ENCODE peak calls at places on chromosomes 16 and 17, in ten cellular contexts. G is esophagus squamous epithelium, C is adrenal gland, I is esophagus muscularis mucosa, O is stomach, W is uterus, K is prostate gland, H is upper lobe of left lung, Z is ovary, F is heart left ventricle. U is an unnamed sample.

GRCh38 chr16:49932943-49933342 is 77.0 kb upstream of the ZNF423 start:
- DNase-seq in C (no peak), W (peak; percentile 35), O (no peak), H (no peak), F (peak; percentile 30), K (no peak), I (no peak), G (no peak), Z (peak; percentile 37), U (peak; percentile 60)

GRCh38 chr17:54968954-54969400 is 412 bp downstream of the STXBP4 start:
- DNase-seq in Z (no peak), F (no peak), O (no peak), I (no peak), G (no peak), W (no peak), K (peak; percentile 24), C (peak; percentile 52), H (no peak), U (peak; percentile 70)

GRCh38 chr17:39485555-39485954 is 24.3 kb downstream of the CDK12 start:
- DNase-seq in F (no peak), G (no peak), K (no peak), W (no peak), Z (no peak), O (no peak), H (no peak), I (no peak), C (no peak), U (no peak)

GRCh38 chr17:14434506-14434905 is 133.6 kb downstream of the HS3ST3B1 start:
- DNase-seq in C (no peak), K (no peak), F (no peak), G (no peak), I (no peak), Z (no peak), O (no peak), H (no peak), W (no peak), U (no peak)

GRCh38 chr16:74954763-74955162 is 30.2 kb downstream of the WDR59 start:
- DNase-seq in I (no peak), H (no peak), K (no peak), W (no peak), O (no peak), F (no peak), C (no peak), G (no peak), Z (no peak), U (no peak)

GRCh38 chr17:21368545-21369246 is 7.5 kb upstream of the KCNJ12 start:
- DNase-seq in O (no peak), H (no peak), C (no peak), F (no peak), Z (no peak), I (no peak), G (no peak), W (no peak), K (no peak), U (no peak)

GRCh38 chr16:79838860-79839259 is 238.3 kb upstream of the MAF start:
- DNase-seq in H (no peak), W (peak; percentile 71), I (no peak), Z (peak; percentile 52), C (no peak), O (no peak), K (no peak), F (no peak), G (no peak), U (no peak)

GRCh38 chr17:43438626-43439529 is 40.1 kb downstream of the ARL4D start:
- DNase-seq in Z (peak; percentile 19), H (no peak), O (no peak), C (no peak), G (no peak), W (no peak), K (no peak), F (no peak), I (no peak), U (no peak)

GRCh38 chr16:87844809-87845208 is 24.5 kb downstream of the SLC7A5 start:
- DNase-seq in F (no peak), O (no peak), C (no peak), H (no peak), K (no peak), I (no peak), G (no peak), Z (no peak), W (no peak), U (peak; percentile 59)
- H3K4me1 ChIP-seq in F (no peaks in the 10 kb centered on the region), O (peaks cover 70% of the 10 kb centered on the region), C (no peaks in the 10 kb centered on the region), H (peaks cover 4% of the 10 kb centered on the region), K (no peaks in the 10 kb centered on the region), I (peaks cover 12% of the 10 kb centered on the region), G (peaks cover 19% of the 10 kb centered on the region), Z (no peaks in the 10 kb centered on the region), W (no peaks in the 10 kb centered on the region), U (peaks cover 28% of the 10 kb centered on the region)

DNA sequence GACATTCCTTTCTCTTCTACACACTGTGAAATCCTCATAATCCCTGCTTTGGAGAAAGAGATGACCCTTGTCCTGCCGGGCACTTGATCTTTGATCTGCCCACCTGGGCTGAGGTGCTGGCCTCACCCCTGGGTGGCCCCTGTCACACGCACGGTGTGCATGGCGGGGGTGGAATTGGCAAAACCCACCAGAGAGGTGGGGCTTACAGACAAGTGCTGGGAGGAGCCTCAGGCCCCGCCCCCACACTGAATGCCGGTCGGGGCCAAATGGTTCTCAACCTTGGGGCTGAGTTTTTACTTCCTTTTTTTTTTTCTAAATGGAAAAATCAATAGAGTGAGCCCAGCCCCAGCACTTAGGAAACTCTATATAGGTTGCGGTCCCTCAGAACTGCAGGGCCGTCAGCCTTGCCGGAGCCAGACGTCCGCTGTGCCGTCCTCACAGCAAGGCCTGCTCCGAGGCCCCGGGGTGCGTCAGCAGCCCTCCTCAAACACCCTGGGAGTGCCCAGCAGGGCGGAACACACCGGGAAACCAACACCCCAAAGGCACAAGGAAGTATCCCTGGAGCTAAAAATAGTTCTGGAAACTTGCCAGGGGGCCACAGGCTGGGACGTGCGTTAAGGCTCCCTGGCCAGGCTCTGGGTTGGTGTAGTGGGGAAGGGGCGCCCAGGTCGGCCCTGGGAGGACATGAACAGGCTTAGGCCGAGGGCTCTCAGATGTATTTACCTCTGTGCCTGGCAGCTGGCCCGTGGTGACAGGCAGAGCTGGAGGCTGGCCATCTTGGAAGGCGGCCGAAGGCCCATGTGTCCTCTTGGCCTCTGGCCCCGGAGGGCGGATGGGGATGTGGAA is 11.0 kb downstream of the GPRC5C start:
- DNase-seq in W (peak; percentile 80), H (peak; percentile 94), G (no peak), Z (peak; percentile 92), C (peak; percentile 96), K (peak; percentile 88), I (peak; percentile 97), O (peak; percentile 95), F (peak; percentile 91), U (peak; percentile 93)
- TF ChIP-seq POLR2A in W (no peak), H (no peak), G (peak; percentile 38), Z (no peak), C (no peak), K (peak; percentile 69), I (peak; percentile 37), O (no peak), F (no peak), U (no peak)

GRCh38 chr16:28183930-28184329 is 27.8 kb downstream of the XPO6 start:
- DNase-seq in O (no peak), G (no peak), H (no peak), Z (no peak), W (no peak), K (no peak), I (no peak), C (no peak), F (no peak), U (no peak)

GRCh38 chr16:28183441-28183840 is 28.3 kb downstream of the XPO6 start:
- DNase-seq in K (no peak), F (no peak), Z (no peak), C (no peak), G (no peak), I (no peak), H (no peak), W (no peak), O (no peak), U (no peak)

GRCh38 chr16:28180660-28181556 is 30.9 kb downstream of the XPO6 start:
- DNase-seq in I (no peak), F (no peak), Z (no peak), C (no peak), G (no peak), K (no peak), W (no peak), H (no peak), O (no peak), U (no peak)

GRCh38 chr16:28181557-28181914 is 30.2 kb downstream of the XPO6 start:
- DNase-seq in C (peak; percentile 76), G (no peak), F (no peak), Z (no peak), H (no peak), I (no peak), O (peak; percentile 35), K (no peak), W (peak; percentile 32), U (peak; percentile 69)

GRCh38 chr16:28182183-28182582 is 29.6 kb downstream of the XPO6 start:
- DNase-seq in H (no peak), C (no peak), I (no peak), F (no peak), O (no peak), K (no peak), Z (no peak), G (no peak), W (no peak), U (no peak)
- H3K4me3 ChIP-seq in H (no peak overlapping the region), C (no peak overlapping the region), I (no peak overlapping the region), F (no peak overlapping the region), O (no peak overlapping the region), K (no peak overlapping the region), Z (no peak overlapping the region), G (no peak overlapping the region), W (no peak overlapping the region), U (no peak overlapping the region)

GRCh38 chr16:57760357-57761160 is 25.0 kb downstream of the KATNB1 start:
- DNase-seq in O (no peak), K (no peak), F (no peak), W (no peak), C (no peak), Z (no peak), I (no peak), G (no peak), H (peak; percentile 77), U (no peak)

GRCh38 chr16:57758331-57759117 is 23.0 kb downstream of the KATNB1 start:
- DNase-seq in I (no peak), F (no peak), Z (no peak), C (no peak), W (no peak), G (no peak), H (peak; percentile 74), K (no peak), O (no peak), U (no peak)

GRCh38 chr16:57759541-57760356 is 24.2 kb downstream of the KATNB1 start:
- DNase-seq in G (no peak), C (no peak), I (no peak), Z (no peak), H (peak; percentile 66), F (no peak), O (no peak), K (no peak), W (no peak), U (no peak)

GRCh38 chr16:57757883-57758282 is 22.3 kb downstream of the KATNB1 start:
- DNase-seq in Z (no peak), G (no peak), K (no peak), C (no peak), F (no peak), O (no peak), I (no peak), W (no peak), H (no peak), U (no peak)

DNA sequence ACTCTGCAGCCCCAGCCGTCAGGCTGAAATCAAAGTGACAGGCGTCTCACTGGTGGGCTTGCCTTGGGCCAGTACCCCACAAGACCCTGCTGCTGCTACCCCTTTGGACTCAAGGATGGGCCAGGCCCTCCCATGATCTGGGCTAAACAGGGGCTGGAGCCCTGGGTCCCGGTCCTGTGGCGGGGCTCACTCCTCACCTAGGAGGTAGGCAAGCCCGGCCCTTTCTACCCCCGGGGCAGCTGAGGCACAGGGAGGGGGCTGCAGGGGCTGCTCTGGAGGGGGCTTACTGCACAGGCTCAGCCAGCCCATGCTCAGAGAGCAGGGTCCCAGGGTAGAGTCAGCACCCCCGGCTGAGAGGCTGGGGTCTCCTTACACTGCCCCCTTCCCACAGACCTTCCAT is 23.6 kb downstream of the KATNB1 start:
- DNase-seq in W (no peak), K (no peak), H (peak; percentile 67), F (no peak), C (no peak), G (no peak), Z (no peak), O (no peak), I (no peak), U (no peak)
- H3K4me1 ChIP-seq in W (no peaks in the 10 kb centered on the region), K (no peaks in the 10 kb centered on the region), H (peaks cover 4% of the 10 kb centered on the region), F (peaks cover 18% of the 10 kb centered on the region), C (peaks cover under 1% of the 10 kb centered on the region), G (peaks cover 12% of the 10 kb centered on the region), Z (no peaks in the 10 kb centered on the region), O (peaks cover 10% of the 10 kb centered on the region), I (peaks cover 15% of the 10 kb centered on the region), U (peaks cover 3% of the 10 kb centered on the region)

U was measured in sigmoid colon.